ENCODE peak calls at places on chromosome 17, in six cellular contexts. M, X, Y, F, O and A are unnamed samples.

GRCh38 chr17:77887464-77888241 is 70.8 kb upstream of the TNRC6C start:
- DNase-seq in O (no peak), M (peak; percentile 84), X (peak; percentile 95), F (no peak), Y (peak; percentile 47), A (peak; percentile 53)

GRCh38 chr17:52027081-52027480 is 131.4 kb downstream of the CA10 start:
- DNase-seq in Y (no peak), F (no peak), X (no peak), M (no peak), O (no peak), A (no peak)

GRCh38 chr17:82080789-82081464 is 15.3 kb upstream of the DUS1L start:
- DNase-seq in M (no peak), O (no peak), Y (no peak), X (no peak), F (no peak), A (no peak)

GRCh38 chr17:40694584-40694983 is 9.0 kb downstream of the KRT24 start:
- DNase-seq in X (no peak), F (no peak), O (no peak), M (no peak), Y (no peak), A (no peak)

GRCh38 chr17:42683407-42684031 is 1.2 kb downstream of the CNTNAP1 start:
- DNase-seq in Y (peak; percentile 58), O (no peak), X (no peak), M (no peak), F (peak; percentile 47), A (no peak)

GRCh38 chr17:62163847-62164246 is 98.8 kb upstream of the MED13 start:
- DNase-seq in Y (no peak), F (no peak), M (no peak), O (no peak), X (no peak), A (no peak)

GRCh38 chr17:66522591-66523272 is 220.3 kb downstream of the PRKCA start:
- DNase-seq in X (no peak), M (peak; percentile 33), Y (no peak), F (no peak), O (no peak), A (no peak)

GRCh38 chr17:32609085-32609484 is 122.3 kb downstream of the CDK5R1 start:
- DNase-seq in Y (no peak), X (no peak), F (peak; percentile 74), M (peak; percentile 52), O (peak; percentile 22), A (peak; percentile 38)

GRCh38 chr17:226773-227580 is 45.5 kb upstream of the DOC2B start:
- DNase-seq in X (peak; percentile 15), M (no peak), F (no peak), Y (peak; percentile 45), O (no peak), A (no peak)

GRCh38 chr17:56629450-56630187 is 36.1 kb downstream of the NOG start:
- DNase-seq in F (peak; percentile 3), M (no peak), X (no peak), O (no peak), Y (peak; percentile 69), A (no peak)